ENCODE peak calls at places on chromosomes 7 and 10, in five cellular contexts. V is H9, J is neuronal stem cell, W is H1, Y is IMR-90. N is an unnamed sample.

GRCh38 chr7:116990056-116990455 is 36.8 kb downstream of the ST7 start:
- DNase-seq in V (no peak), J (no peak), W (no peak), Y (no peak), N (no peak)

GRCh38 chr10:27637601-27638000 is 108.0 kb downstream of the MKX start:
- DNase-seq in V (no peak), J (no peak), W (no peak), Y (peak; percentile 6), N (no peak)

GRCh38 chr10:34168429-34168828 is 646.7 kb downstream of the PARD3 start:
- DNase-seq in V (no peak), J (no peak), W (no peak), Y (no peak), N (no peak)

GRCh38 chr10:119055472-119055871 is 25.1 kb downstream of the EIF3A start:
- DNase-seq in V (no peak), J (no peak), W (no peak), Y (no peak), N (no peak)

GRCh38 chr7:118214051-118214832 is 10.3 kb upstream of the ANKRD7 start:
- DNase-seq in V (no peak), J (no peak), W (no peak), Y (peak; percentile 70), N (no peak)

GRCh38 chr7:1290262-1291039 is 57.8 kb downstream of the UNCX start:
- DNase-seq in V (peak; percentile 54), J (no peak), W (no peak), Y (no peak), N (peak; percentile 22)

GRCh38 chr10:45470098-45471012 is 96.3 kb downstream of the ALOX5 start:
- DNase-seq in V (peak; percentile 68), J (no peak), W (no peak), Y (peak; percentile 87), N (peak; percentile 90)

GRCh38 chr7:127678330-127678729 is 26.3 kb downstream of the SND1 start:
- DNase-seq in V (no peak), J (no peak), W (no peak), Y (no peak), N (no peak)

GRCh38 chr7:55517191-55517633 is 55.1 kb downstream of the VOPP1 start:
- DNase-seq in V (no peak), J (no peak), W (no peak), Y (peak; percentile 32), N (no peak)

GRCh38 chr10:49049660-49050059 is 65.7 kb downstream of the VSTM4 start:
- DNase-seq in V (no peak), J (no peak), W (no peak), Y (no peak), N (no peak)

GRCh38 chr10:18659784-18660561 is 742 bp downstream of the ARL5B start:
- DNase-seq in V (peak; percentile 35), J (no peak), W (no peak), Y (peak; percentile 31), N (peak; percentile 57)

GRCh38 chr7:6226194-6226799 is 46.1 kb downstream of the CYTH3 start:
- DNase-seq in V (no peak), J (no peak), W (no peak), Y (peak; percentile 82), N (peak; percentile 77)

GRCh38 chr7:92313055-92313454 is 67.3 kb downstream of the ANKIB1 start:
- DNase-seq in V (no peak), J (no peak), W (no peak), Y (no peak), N (no peak)

GRCh38 chr10:50625663-50626062 is 1.9 kb upstream of the SGMS1 start:
- DNase-seq in V (no peak), J (peak; percentile 3), W (no peak), Y (no peak), N (no peak)

GRCh38 chr10:14453593-14453992 is 122.9 kb upstream of the FRMD4A start:
- DNase-seq in V (no peak), J (no peak), W (no peak), Y (no peak), N (no peak)

GRCh38 chr7:54664235-54665228 is 94.5 kb downstream of the SEC61G start:
- DNase-seq in V (peak; percentile 86), J (peak; percentile 64), W (peak; percentile 64), Y (peak; percentile 2), N (peak; percentile 28)

GRCh38 chr7:107592361-107593024 is 12.4 kb downstream of the BCAP29 start:
- DNase-seq in V (no peak), J (no peak), W (no peak), Y (peak; percentile 86), N (no peak)

GRCh38 chr10:34494012-34494411 is 321.1 kb downstream of the PARD3 start:
- DNase-seq in V (no peak), J (no peak), W (no peak), Y (peak; percentile 21), N (peak; percentile 8)

GRCh38 chr7:131557521-131558385 is 1.3 kb upstream of the PODXL start:
- DNase-seq in V (peak; percentile 85), J (peak; percentile 65), W (peak; percentile 75), Y (no peak), N (peak; percentile 19)

GRCh38 chr7:131555565-131556054 is 818 bp downstream of the PODXL start:
- DNase-seq in V (no peak), J (no peak), W (no peak), Y (no peak), N (no peak)

GRCh38 chr7:131556055-131556911 is at the start of gene PODXL:
- DNase-seq in V (peak; percentile 82), J (peak; percentile 75), W (no peak), Y (peak; percentile 17), N (peak; percentile 48)

GRCh38 chr7:131554880-131555516 is 1.4 kb downstream of the PODXL start:
- DNase-seq in V (no peak), J (no peak), W (no peak), Y (no peak), N (no peak)

DNA sequence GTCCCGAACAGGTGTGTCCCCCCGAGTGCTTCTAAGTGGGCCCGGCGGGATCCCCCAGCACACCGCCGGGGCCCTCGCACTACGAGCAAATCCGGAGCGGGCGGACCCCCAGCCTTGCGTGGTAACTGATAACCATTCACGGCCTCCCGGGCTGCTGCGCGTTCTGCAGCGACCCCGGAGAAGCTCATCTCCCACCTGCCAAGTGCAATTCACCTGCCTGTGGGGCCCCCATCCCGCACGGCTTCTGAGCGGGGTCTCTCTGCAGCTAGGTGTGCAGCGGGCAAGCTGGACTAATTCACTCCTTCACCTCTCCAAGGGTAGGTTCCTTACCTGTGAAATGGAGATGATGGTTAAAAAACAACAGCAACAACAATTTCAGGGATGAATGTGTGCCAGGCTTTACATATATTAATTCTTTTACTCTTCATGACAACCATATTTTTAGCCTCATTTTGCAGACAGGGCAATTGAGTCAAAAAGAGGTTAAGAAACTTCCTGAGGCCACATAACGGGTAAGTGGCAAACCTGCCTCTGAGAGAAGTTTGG is 557 bp upstream of the PODXL start:
- DNase-seq in V (peak; percentile 69), J (no peak), W (no peak), Y (no peak), N (no peak)
- H2BK15ac ChIP-seq in V (no peak overlapping the region), J (peak overlapping the region; percentile 11), W (no peak overlapping the region), Y (no peak overlapping the region), N (no peak overlapping the region)

DNA sequence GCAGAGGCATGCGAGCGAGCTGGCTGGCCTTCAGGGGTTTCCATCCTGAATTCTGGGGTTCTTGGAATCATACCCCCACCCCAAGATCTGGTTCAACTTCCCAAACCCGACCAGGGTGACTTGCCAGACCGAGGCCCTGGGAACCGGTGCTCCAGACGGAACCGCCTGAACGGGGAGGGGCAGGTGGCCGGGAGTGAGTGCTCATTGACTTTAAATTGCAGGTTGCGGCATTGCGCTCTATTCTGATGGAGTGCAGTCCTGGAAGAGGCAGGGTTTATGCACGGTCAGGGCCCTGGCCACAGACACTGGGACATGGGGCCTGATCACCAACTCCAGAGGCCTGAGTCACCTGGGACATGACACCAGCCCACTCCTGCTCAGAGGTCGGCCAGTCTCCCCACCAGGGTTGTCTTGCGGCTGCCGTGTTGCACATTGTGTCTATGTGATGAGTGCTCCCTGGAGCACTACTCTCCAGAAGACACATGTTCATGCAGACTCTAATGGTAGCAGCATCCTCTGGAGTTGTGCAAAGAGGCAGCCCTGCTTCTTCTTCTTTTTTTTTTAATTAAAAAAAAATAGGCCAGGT is 5.8 kb upstream of the DDIT4 start:
- DNase-seq in V (no peak), J (no peak), W (no peak), Y (no peak), N (no peak)
- H4K91ac ChIP-seq in V (no peak overlapping the region), J (peak overlapping the region; percentile 3), W (peak overlapping the region; percentile 94), Y (peak overlapping the region; percentile 2), N (peak overlapping the region; percentile 74)

GRCh38 chr7:129497156-129497555 is 5.2 kb upstream of the SMKR1 start:
- DNase-seq in V (no peak), J (no peak), W (no peak), Y (no peak), N (no peak)
- H3K4ac ChIP-seq in V (no peak overlapping the region), J (no peak overlapping the region), W (no peak overlapping the region), Y (no peak overlapping the region), N (no peak overlapping the region)

GRCh38 chr10:73590881-73591577 is at the start of gene USP54:
- DNase-seq in V (peak; percentile 55), J (peak; percentile 48), W (peak; percentile 29), Y (peak; percentile 52), N (peak; percentile 83)
- H2BK15ac ChIP-seq in V (no peak within 1 kb of the TSS), J (no peak within 1 kb of the TSS), W (no peak within 1 kb of the TSS), Y (peak within 1 kb of the TSS; percentile 23), N (no peak within 1 kb of the TSS)

GRCh38 chr10:5575144-5575481 is 50.4 kb downstream of the CALML3 start:
- DNase-seq in V (no peak), J (no peak), W (no peak), Y (no peak), N (no peak)

GRCh38 chr10:5576780-5577472 is 52.2 kb downstream of the CALML3 start:
- DNase-seq in V (no peak), J (no peak), W (no peak), Y (no peak), N (no peak)

GRCh38 chr10:5574642-5575131 is 49.9 kb downstream of the CALML3 start:
- DNase-seq in V (no peak), J (no peak), W (no peak), Y (no peak), N (no peak)

GRCh38 chr10:5576154-5576748 is 51.5 kb downstream of the CALML3 start:
- DNase-seq in V (no peak), J (no peak), W (no peak), Y (no peak), N (no peak)

GRCh38 chr10:5575482-5576153 is 50.9 kb downstream of the CALML3 start:
- DNase-seq in V (no peak), J (no peak), W (no peak), Y (peak; percentile 78), N (no peak)
- H4K91ac ChIP-seq in V (no peak overlapping the region), J (no peak overlapping the region), W (no peak overlapping the region), Y (peak overlapping the region; percentile 90), N (no peak overlapping the region)

DNA sequence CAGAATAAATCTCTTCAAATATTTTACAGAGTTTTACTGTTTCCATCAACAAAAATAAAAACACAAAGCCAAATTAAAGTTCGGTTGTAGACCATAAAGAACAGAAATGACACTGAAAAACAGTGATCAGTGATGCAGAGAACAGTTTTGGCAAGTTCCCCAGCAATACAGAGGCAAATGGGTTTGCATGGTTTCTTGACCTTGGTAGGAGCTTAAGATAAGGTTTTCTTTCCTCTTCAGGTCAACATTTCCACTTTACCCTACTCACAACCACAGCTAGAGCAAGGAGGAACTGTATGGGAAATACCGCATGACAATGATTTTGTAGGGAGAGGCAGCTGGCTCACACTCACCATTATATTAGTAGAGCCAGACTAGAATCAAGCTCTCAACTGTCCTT is 199.5 kb downstream of the SH2D4B start:
- DNase-seq in V (no peak), J (no peak), W (no peak), Y (no peak), N (no peak)
- H3K4ac ChIP-seq in V (no peak overlapping the region), J (no peak overlapping the region), W (peak overlapping the region; percentile 44), Y (no peak overlapping the region), N (no peak overlapping the region)

GRCh38 chr10:17084258-17084657 is 45.4 kb downstream of the CUBN start:
- DNase-seq in V (no peak), J (no peak), W (no peak), Y (no peak), N (no peak)
- H2BK15ac ChIP-seq in V (no peak overlapping the region), J (no peak overlapping the region), W (no peak overlapping the region), Y (no peak overlapping the region), N (no peak overlapping the region)

N was measured in mesenchymal stem cell.